ENCODE peak calls at places on chromosomes 4 and X, in five cellular contexts. U is endodermal cell, I is heart right ventricle, Y is ovary, B is psoas muscle. M is an unnamed sample.

GRCh38 chr4:16225996-16226815 is at the start of gene TAPT1:
- DNase-seq in U (peak), B (peak), I (peak), Y (peak), M (peak)

GRCh38 chr4:71050809-71051208 is 57.4 kb downstream of the DCK start:
- DNase-seq in I (no peak), U (no peak), Y (no peak), B (no peak), M (no peak)

GRCh38 chrX:121641560-121641959 is 594.1 kb downstream of the GLUD2 start:
- DNase-seq in U (no peak), B (no peak), I (no peak), Y (no peak), M (no peak)

GRCh38 chrX:135893294-135893817 is at the start of the genes CT45A10 and SAGE1:
- DNase-seq in B (no peak), I (no peak), U (peak), Y (no peak), M (no peak)

GRCh38 chrX:35289952-35290351 is 347.4 kb downstream of the FAM47B start:
- DNase-seq in I (no peak), U (no peak), B (no peak), Y (no peak), M (no peak)

GRCh38 chrX:18441780-18442367 is 16.5 kb downstream of the CDKL5 start:
- DNase-seq in I (no peak), B (no peak), Y (no peak), U (peak), M (no peak)

GRCh38 chr4:111031180-111031579 is 408.3 kb upstream of the PITX2 start:
- DNase-seq in U (no peak), Y (no peak), B (no peak), I (no peak), M (no peak)

GRCh38 chr4:84753318-84753972 is 170.5 kb downstream of the CDS1 start:
- DNase-seq in Y (no peak), U (no peak), I (no peak), B (no peak), M (peak)

GRCh38 chr4:174828845-174829701 is at the start of gene GLRA3:
- DNase-seq in Y (no peak), I (no peak), U (peak), B (peak), M (peak)

GRCh38 chr4:107616838-107617389 is 103.1 kb downstream of the PAPSS1 start:
- DNase-seq in I (no peak), Y (no peak), B (no peak), U (no peak), M (no peak)

GRCh38 chr4:6002926-6003325 is 15.3 kb downstream of the C4orf50 start:
- DNase-seq in U (no peak), B (no peak), Y (no peak), I (no peak), M (no peak)

GRCh38 chr4:173343832-173344397 is 9.8 kb upstream of the HMGB2 start:
- DNase-seq in Y (no peak), B (no peak), U (peak), I (no peak), M (no peak)

GRCh38 chr4:177386416-177386815 is 55.8 kb downstream of the AGA start:
- DNase-seq in U (no peak), B (no peak), I (no peak), Y (no peak), M (no peak)

GRCh38 chrX:130694983-130695382 is 208.0 kb downstream of the ENOX2 start:
- DNase-seq in I (no peak), Y (no peak), U (no peak), B (no peak), M (no peak)

GRCh38 chrX:72120798-72121197 is 10.9 kb downstream of the RTL5 start:
- DNase-seq in B (no peak), Y (no peak), I (no peak), U (peak), M (no peak)

GRCh38 chr4:33160126-33160525 is 2440.0 kb downstream of the PCDH7 start:
- DNase-seq in U (peak), I (no peak), Y (no peak), B (no peak), M (no peak)

GRCh38 chrX:132491191-132491590 is 2.4 kb upstream of the MBNL3 start:
- DNase-seq in B (no peak), U (no peak), I (no peak), Y (no peak), M (peak)

GRCh38 chrX:50700921-50701320 is 113.1 kb downstream of the SHROOM4 start:
- DNase-seq in B (no peak), U (peak), I (no peak), Y (no peak), M (peak)

GRCh38 chr4:46404961-46405360 is 15.0 kb upstream of the GABRA2 start:
- DNase-seq in Y (no peak), I (no peak), U (peak), B (no peak), M (no peak)

GRCh38 chr4:89674876-89675459 is 162.0 kb downstream of the SNCA start:
- DNase-seq in U (no peak), I (no peak), Y (no peak), B (no peak), M (no peak)

GRCh38 chr4:38387348-38387747 is 276.7 kb upstream of the KLF3 start:
- DNase-seq in B (peak), Y (peak), I (peak), U (no peak), M (peak)

GRCh38 chr4:173807347-173807746 is 277.3 kb upstream of the HAND2 start:
- DNase-seq in B (peak), Y (peak), I (no peak), U (no peak), M (no peak)

GRCh38 chr4:9924750-9925149 is 96.5 kb downstream of the SLC2A9 start:
- DNase-seq in I (no peak), U (no peak), Y (no peak), B (no peak), M (no peak)

GRCh38 chr4:98601719-98602118 is 56.7 kb downstream of the TSPAN5 start:
- DNase-seq in B (no peak), I (no peak), U (no peak), Y (no peak), M (no peak)

GRCh38 chrX:108735087-108735679 is 1.2 kb downstream of the IRS4 start:
- DNase-seq in B (no peak), U (peak), Y (peak), I (no peak), M (no peak)

GRCh38 chrX:21745756-21746155 is 12.2 kb downstream of the SMPX start:
- DNase-seq in I (peak), B (no peak), U (peak), Y (no peak), M (peak)

GRCh38 chr4:109738104-109738872 is 8.4 kb upstream of the PLA2G12A start:
- DNase-seq in I (no peak), Y (no peak), U (no peak), B (no peak), M (no peak)

GRCh38 chr4:121741751-121742150 is 23.2 kb downstream of the SMIM43 start:
- DNase-seq in U (no peak), I (no peak), Y (no peak), B (no peak), M (no peak)

GRCh38 chr4:77358315-77358928 is 201.4 kb downstream of the CCNG2 start:
- DNase-seq in B (no peak), U (peak), I (peak), Y (no peak), M (no peak)

GRCh38 chr4:146998157-146998556 is 52.5 kb upstream of the TTC29 start:
- DNase-seq in B (no peak), I (no peak), Y (no peak), U (no peak), M (no peak)

GRCh38 chr4:144687466-144687865 is 41.5 kb downstream of the HHIP start:
- DNase-seq in B (no peak), I (no peak), U (no peak), Y (no peak), M (no peak)

GRCh38 chr4:159487284-159487747 is 384.4 kb downstream of the RAPGEF2 start:
- DNase-seq in I (peak), B (peak), U (peak), Y (no peak), M (peak)

GRCh38 chr4:123405212-123405856 is 8.7 kb downstream of the SPRY1 start:
- DNase-seq in I (no peak), Y (no peak), U (no peak), B (no peak), M (no peak)

GRCh38 chr4:124904723-124905390 is 192.3 kb upstream of the ANKRD50 start:
- DNase-seq in U (no peak), B (no peak), Y (no peak), I (no peak), M (no peak)

GRCh38 chrX:39149761-39150160 is 348.5 kb downstream of the MID1IP1 start:
- DNase-seq in Y (peak), B (peak), U (peak), I (peak), M (peak)

GRCh38 chrX:119870626-119871131 is 854 bp downstream of the RNF113A start:
- DNase-seq in I (no peak), U (peak), Y (no peak), B (peak), M (peak)

GRCh38 chrX:15820106-15821073 is 30.1 kb downstream of the ZRSR2 start:
- DNase-seq in U (no peak), Y (no peak), I (no peak), B (no peak), M (no peak)

DNA sequence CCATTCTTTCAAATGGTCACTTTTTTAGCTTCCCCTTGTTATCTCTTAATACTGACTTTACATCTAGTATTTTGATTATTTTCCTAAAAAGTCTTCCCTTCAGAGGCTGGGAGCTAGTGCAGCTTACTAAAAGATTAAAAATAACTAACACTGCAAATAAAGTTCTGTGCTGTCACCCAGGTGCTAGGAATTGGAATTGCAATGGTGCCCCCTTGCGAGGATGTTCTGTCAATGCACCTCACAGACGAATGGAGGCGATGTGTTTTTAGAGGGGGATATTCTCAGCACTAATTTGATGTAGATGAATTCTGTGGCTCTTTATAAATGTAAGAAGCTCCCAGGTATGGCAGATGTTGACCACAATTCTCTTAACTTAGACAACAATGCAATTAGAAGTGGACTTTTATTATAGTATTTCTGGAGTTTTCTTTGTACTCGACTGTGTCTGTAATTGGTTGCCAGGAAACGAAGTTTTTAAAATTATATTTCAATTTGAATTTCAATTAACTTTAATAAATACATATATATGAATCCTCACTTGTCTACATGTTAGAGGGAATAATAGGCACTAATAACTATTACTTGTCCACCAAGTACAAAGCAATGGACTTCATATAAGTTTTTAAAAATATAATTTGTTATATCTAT is 22.0 kb upstream of the SMIM31 start:
- DNase-seq in Y (no peak), U (peak), B (no peak), I (peak), M (peak)
- TF ChIP-seq CTCF in Y (no peak), U (peak), B (peak), I (peak), M (peak)

GRCh38 chrX:117538441-117539418 is 577.9 kb downstream of the KLHL13 start:
- DNase-seq in Y (no peak), I (no peak), U (no peak), B (no peak), M (no peak)
- H3K27ac ChIP-seq in Y (no peak), I (no peak), U (peak), B (no peak), M (no peak)

GRCh38 chrX:95762716-95763115 is 921.9 kb upstream of the DIAPH2 start:
- DNase-seq in I (no peak), B (no peak), U (no peak), Y (no peak), M (no peak)
- TF ChIP-seq CTCF in I (no peak), B (no peak), U (peak), Y (no peak), M (no peak)

GRCh38 chrX:13688772-13689518 is at the start of gene RAB9A:
- DNase-seq in U (peak), B (peak), I (peak), Y (peak), M (peak)

GRCh38 chrX:13689519-13690211 is 737 bp downstream of the RAB9A start:
- DNase-seq in U (no peak), B (no peak), Y (no peak), I (no peak), M (peak)

GRCh38 chrX:13690836-13691235 is 1.9 kb downstream of the RAB9A start:
- DNase-seq in Y (no peak), B (no peak), U (no peak), I (no peak), M (no peak)

GRCh38 chrX:13687203-13687602 is 1.7 kb upstream of the RAB9A start:
- DNase-seq in U (no peak), Y (no peak), I (no peak), B (no peak), M (no peak)

DNA sequence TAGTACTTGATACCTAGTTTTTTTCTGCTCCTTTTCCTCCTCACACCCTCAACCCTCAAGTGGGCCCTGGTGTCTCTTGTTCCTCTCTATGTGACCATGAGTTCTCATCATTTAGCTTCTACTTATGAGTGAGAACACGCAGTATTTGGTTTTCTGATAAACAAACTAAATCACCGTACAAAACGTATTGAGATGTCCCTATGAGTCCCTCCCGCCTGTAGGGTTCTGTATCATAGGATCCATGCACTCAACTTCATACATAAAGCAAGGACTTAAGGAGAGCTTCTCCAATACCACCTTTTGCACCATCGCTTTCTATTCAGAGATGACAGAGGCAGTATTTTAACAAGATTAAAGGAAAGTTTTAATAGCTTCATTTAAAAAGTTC is 550 bp upstream of the RAB9A start:
- DNase-seq in U (no peak), Y (no peak), I (no peak), B (no peak), M (no peak)
- H3K27ac ChIP-seq in U (no peak), Y (no peak), I (peak), B (peak), M (peak)

DNA sequence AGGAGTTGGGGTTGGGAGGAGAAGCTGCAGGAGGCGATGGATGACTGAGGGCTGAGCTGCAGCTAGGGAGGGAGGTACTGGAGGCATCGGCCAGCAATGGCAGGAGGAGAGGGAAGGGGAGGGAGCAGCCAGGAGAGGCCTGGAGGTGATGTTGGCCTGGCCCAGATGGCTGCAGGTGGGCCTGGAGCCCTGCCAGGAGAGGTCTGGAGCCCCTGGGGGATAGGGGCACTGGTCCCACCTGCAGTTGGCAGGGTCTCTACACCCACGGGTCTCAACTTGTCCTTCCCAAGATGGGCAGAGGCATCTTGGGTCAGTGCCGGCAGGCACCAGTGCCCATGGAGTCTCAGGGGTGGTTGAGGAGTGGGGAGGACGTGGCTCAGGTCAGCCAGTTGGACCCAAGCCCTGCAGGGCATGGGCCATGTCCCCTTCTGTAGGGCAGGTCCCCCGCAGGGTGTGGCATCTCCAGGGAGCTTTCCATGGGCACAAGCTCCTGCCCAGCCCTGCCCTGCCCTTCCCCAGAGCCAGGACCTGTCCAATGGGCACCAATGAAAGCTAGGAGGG is 2.7 kb upstream of the MXD4 start:
- DNase-seq in I (no peak), Y (peak), U (no peak), B (peak), M (no peak)
- TF ChIP-seq CTCF in I (no peak), Y (no peak), U (no peak), B (no peak), M (no peak)

GRCh38 chrX:153930011-153930910 is 4.2 kb upstream of the ARHGAP4 start:
- DNase-seq in B (no peak), Y (no peak), I (no peak), U (no peak), M (no peak)

GRCh38 chrX:153928846-153929245 is 2.8 kb upstream of the ARHGAP4 start:
- DNase-seq in I (no peak), Y (no peak), U (no peak), B (no peak), M (no peak)

GRCh38 chrX:153931151-153931550 is 3.7 kb downstream of the NAA10 start:
- DNase-seq in Y (no peak), U (no peak), B (no peak), I (no peak), M (no peak)

GRCh38 chrX:153927936-153928760 is 2.1 kb upstream of the ARHGAP4 start:
- DNase-seq in I (peak), B (peak), U (peak), Y (peak), M (peak)

GRCh38 chrX:153929576-153929975 is 3.5 kb upstream of the ARHGAP4 start:
- DNase-seq in Y (no peak), U (no peak), I (no peak), B (no peak), M (no peak)
- H3K27ac ChIP-seq in Y (no peak), U (no peak), I (peak), B (no peak), M (peak)

DNA sequence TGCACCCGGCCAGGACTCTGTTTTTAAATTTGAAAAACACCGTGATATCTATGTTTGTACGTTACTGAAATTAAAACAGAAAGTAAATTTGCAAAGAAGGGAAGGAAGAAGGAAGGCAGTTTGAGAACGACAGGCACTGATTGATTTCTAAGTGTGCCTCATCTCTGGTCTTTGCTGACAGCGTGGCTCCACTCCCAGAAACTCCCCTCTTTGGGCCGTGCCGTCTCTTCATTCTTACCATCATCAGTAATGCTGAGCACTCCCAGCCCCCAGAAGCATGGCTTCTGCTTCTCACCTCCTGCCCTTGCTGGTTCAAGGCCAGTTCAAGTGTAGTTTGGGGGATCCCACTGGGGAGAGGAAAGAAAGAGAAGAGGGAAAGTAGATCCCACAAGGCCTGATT is 85.3 kb downstream of the TENM3 start:
- DNase-seq in Y (no peak), U (no peak), I (no peak), B (no peak), M (no peak)
- TF ChIP-seq CTCF in Y (no peak), U (no peak), I (no peak), B (no peak), M (no peak)

DNA sequence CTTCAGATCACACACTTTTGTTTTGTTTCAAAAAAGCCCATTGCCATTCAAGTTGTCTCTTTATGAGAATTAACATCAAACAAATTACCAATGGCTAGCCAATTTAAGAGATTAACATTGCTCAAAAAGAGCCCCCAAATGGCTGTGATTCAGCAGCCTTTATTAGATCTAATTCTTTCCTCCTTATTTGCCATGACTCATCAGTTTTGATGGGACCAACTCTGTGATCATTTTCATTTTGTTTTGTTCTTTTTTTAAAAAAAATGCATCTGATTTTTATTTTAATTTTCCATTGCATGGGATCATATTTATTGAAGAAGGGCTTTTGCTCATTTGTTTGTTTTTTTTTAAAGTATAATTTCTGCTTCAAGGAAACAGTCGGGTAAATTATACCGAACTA is 161.6 kb upstream of the FRMPD4 start:
- DNase-seq in I (no peak), Y (no peak), U (no peak), B (no peak), M (no peak)
- H3K27ac ChIP-seq in I (no peak), Y (no peak), U (no peak), B (no peak), M (no peak)